ENCODE peak calls at places on chromosome 11, in four cellular contexts. One of them, this sample, is unnamed.

GRCh38 chr11:57903441-57904123 is 120.1 kb upstream of the OR9Q1 start:
- DNase-seq in K562: peak; percentile 60
- DNase-seq in type B pancreatic cell: no peak
- DNase-seq in fibroblast of the aortic adventitia: no peak
- DNase-seq in this sample: no peak

GRCh38 chr11:106344392-106344791 is 266.9 kb downstream of the AASDHPPT start:
- DNase-seq in K562: no peak
- DNase-seq in type B pancreatic cell: no peak
- DNase-seq in fibroblast of the aortic adventitia: peak; percentile 74
- DNase-seq in this sample: no peak

GRCh38 chr11:17579451-17579850 is 32.4 kb downstream of the OTOG start:
- DNase-seq in K562: no peak
- DNase-seq in type B pancreatic cell: peak; percentile 47
- DNase-seq in fibroblast of the aortic adventitia: no peak
- DNase-seq in this sample: no peak

GRCh38 chr11:114111369-114112042 is 52.0 kb downstream of the ZBTB16 start:
- DNase-seq in K562: no peak
- DNase-seq in type B pancreatic cell: no peak
- DNase-seq in fibroblast of the aortic adventitia: no peak
- DNase-seq in this sample: no peak

GRCh38 chr11:2581931-2582435 is 117.8 kb downstream of the KCNQ1OT1 start:
- DNase-seq in K562: no peak
- DNase-seq in type B pancreatic cell: no peak
- DNase-seq in fibroblast of the aortic adventitia: no peak
- DNase-seq in this sample: no peak

GRCh38 chr11:2870460-2870859 is 15.1 kb downstream of the CDKN1C start:
- DNase-seq in K562: no peak
- DNase-seq in type B pancreatic cell: no peak
- DNase-seq in fibroblast of the aortic adventitia: no peak
- DNase-seq in this sample: peak; percentile 66

GRCh38 chr11:120800206-120800605 is 223.7 kb upstream of the TBCEL start:
- DNase-seq in K562: no peak
- DNase-seq in type B pancreatic cell: no peak
- DNase-seq in fibroblast of the aortic adventitia: no peak
- DNase-seq in this sample: no peak

GRCh38 chr11:7186190-7186589 is 65.5 kb upstream of the SYT9 start:
- DNase-seq in K562: no peak
- DNase-seq in type B pancreatic cell: no peak
- DNase-seq in fibroblast of the aortic adventitia: peak; percentile 4
- DNase-seq in this sample: no peak

GRCh38 chr11:129894281-129895125 is 875 bp downstream of the NFRKB start:
- DNase-seq in K562: no peak
- DNase-seq in type B pancreatic cell: no peak
- DNase-seq in fibroblast of the aortic adventitia: peak; percentile 9
- DNase-seq in this sample: peak; percentile 45

GRCh38 chr11:68677432-68677831 is 6.9 kb upstream of the GAL start:
- DNase-seq in K562: peak; percentile 72
- DNase-seq in type B pancreatic cell: no peak
- DNase-seq in fibroblast of the aortic adventitia: peak; percentile 55
- DNase-seq in this sample: peak; percentile 85

GRCh38 chr11:130031056-130031455 is 28.4 kb upstream of the PRDM10 start:
- DNase-seq in K562: no peak
- DNase-seq in type B pancreatic cell: no peak
- DNase-seq in fibroblast of the aortic adventitia: no peak
- DNase-seq in this sample: no peak

GRCh38 chr11:29616611-29617010 is 400.2 kb downstream of the KCNA4 start:
- DNase-seq in K562: no peak
- DNase-seq in type B pancreatic cell: no peak
- DNase-seq in fibroblast of the aortic adventitia: no peak
- DNase-seq in this sample: peak; percentile 1

GRCh38 chr11:125281831-125282595 is 117.5 kb downstream of the PKNOX2 start:
- DNase-seq in K562: no peak
- DNase-seq in type B pancreatic cell: no peak
- DNase-seq in fibroblast of the aortic adventitia: no peak
- DNase-seq in this sample: no peak

GRCh38 chr11:129694538-129694937 is 121.1 kb upstream of the TMEM45B start:
- DNase-seq in K562: peak; percentile 20
- DNase-seq in type B pancreatic cell: no peak
- DNase-seq in fibroblast of the aortic adventitia: no peak
- DNase-seq in this sample: peak; percentile 35

GRCh38 chr11:134554861-134555260 is 142.8 kb upstream of the B3GAT1 start:
- DNase-seq in K562: no peak
- DNase-seq in type B pancreatic cell: no peak
- DNase-seq in fibroblast of the aortic adventitia: no peak
- DNase-seq in this sample: no peak

GRCh38 chr11:46690702-46691101 is 9.7 kb downstream of the ARHGAP1 start:
- DNase-seq in K562: no peak
- DNase-seq in type B pancreatic cell: no peak
- DNase-seq in fibroblast of the aortic adventitia: no peak
- DNase-seq in this sample: no peak

GRCh38 chr11:22792497-22792896 is 37.1 kb downstream of the SVIP start:
- DNase-seq in K562: peak; percentile 21
- DNase-seq in type B pancreatic cell: no peak
- DNase-seq in fibroblast of the aortic adventitia: peak; percentile 82
- DNase-seq in this sample: peak; percentile 25

GRCh38 chr11:111833524-111833923 is 37.9 kb downstream of the ALG9 start:
- DNase-seq in K562: no peak
- DNase-seq in type B pancreatic cell: no peak
- DNase-seq in fibroblast of the aortic adventitia: no peak
- DNase-seq in this sample: no peak

GRCh38 chr11:101061606-101062005 is 68.0 kb downstream of the PGR start:
- DNase-seq in K562: no peak
- DNase-seq in type B pancreatic cell: no peak
- DNase-seq in fibroblast of the aortic adventitia: peak; percentile 47
- DNase-seq in this sample: no peak

GRCh38 chr11:14809466-14809865 is 82.6 kb downstream of the CYP2R1 start:
- DNase-seq in K562: no peak
- DNase-seq in type B pancreatic cell: no peak
- DNase-seq in fibroblast of the aortic adventitia: no peak
- DNase-seq in this sample: peak; percentile 10

GRCh38 chr11:106156290-106156937 is 79.0 kb downstream of the AASDHPPT start:
- DNase-seq in K562: peak; percentile 19
- DNase-seq in type B pancreatic cell: no peak
- DNase-seq in fibroblast of the aortic adventitia: peak; percentile 94
- DNase-seq in this sample: peak; percentile 54

GRCh38 chr11:75433443-75433842 is 440 bp upstream of the KLHL35 start:
- DNase-seq in K562: no peak
- DNase-seq in type B pancreatic cell: no peak
- DNase-seq in fibroblast of the aortic adventitia: no peak
- DNase-seq in this sample: no peak

GRCh38 chr11:75432911-75433321 is at the start of gene KLHL35:
- DNase-seq in K562: peak; percentile 41
- DNase-seq in type B pancreatic cell: no peak
- DNase-seq in fibroblast of the aortic adventitia: no peak
- DNase-seq in this sample: no peak

GRCh38 chr11:75430692-75431532 is 2.1 kb downstream of the KLHL35 start:
- DNase-seq in K562: no peak
- DNase-seq in type B pancreatic cell: no peak
- DNase-seq in fibroblast of the aortic adventitia: no peak
- DNase-seq in this sample: no peak

GRCh38 chr11:75429902-75430691 is 2.9 kb downstream of the KLHL35 start:
- DNase-seq in K562: no peak
- DNase-seq in type B pancreatic cell: peak; percentile 84
- DNase-seq in fibroblast of the aortic adventitia: peak; percentile 60
- DNase-seq in this sample: peak; percentile 46

GRCh38 chr11:75431533-75432525 is 1.2 kb downstream of the KLHL35 start:
- DNase-seq in K562: peak; percentile 29
- DNase-seq in type B pancreatic cell: no peak
- DNase-seq in fibroblast of the aortic adventitia: no peak
- DNase-seq in this sample: no peak
- TF ChIP-seq CTCF in K562: no peak
- TF ChIP-seq CTCF in type B pancreatic cell: no peak
- TF ChIP-seq CTCF in fibroblast of the aortic adventitia: no peak
- TF ChIP-seq CTCF in this sample: no peak

DNA sequence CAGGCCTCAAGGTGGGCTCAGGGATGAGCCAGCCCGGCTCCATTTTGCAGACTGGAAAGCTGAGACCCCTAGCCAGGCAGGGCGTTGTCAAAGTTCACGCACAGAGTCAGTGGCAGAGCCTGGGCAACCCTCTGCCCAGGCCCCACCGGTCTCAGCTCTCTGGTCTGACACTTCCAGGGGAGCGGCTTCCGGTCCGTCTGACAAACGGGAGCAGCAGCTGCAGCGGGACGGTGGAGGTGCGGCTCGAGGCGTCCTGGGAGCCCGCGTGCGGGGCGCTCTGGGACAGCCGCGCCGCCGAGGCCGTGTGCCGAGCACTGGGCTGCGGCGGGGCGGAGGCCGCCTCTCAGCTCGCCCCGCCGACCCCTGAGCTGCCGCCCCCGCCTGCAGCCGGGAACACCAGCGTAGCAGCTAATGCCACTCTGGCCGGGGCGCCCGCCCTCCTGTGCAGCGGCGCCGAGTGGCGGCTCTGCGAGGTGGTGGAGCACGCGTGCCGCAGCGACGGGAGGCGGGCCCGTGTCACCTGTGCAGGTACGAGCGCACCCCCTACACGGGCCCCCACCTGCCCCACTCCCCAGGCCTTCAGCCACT is 36.0 kb downstream of the CD6 start:
- DNase-seq in K562: no peak
- DNase-seq in type B pancreatic cell: no peak
- DNase-seq in fibroblast of the aortic adventitia: no peak
- DNase-seq in this sample: no peak
- TF ChIP-seq CTCF in K562: no peak
- TF ChIP-seq CTCF in type B pancreatic cell: no peak
- TF ChIP-seq CTCF in fibroblast of the aortic adventitia: no peak
- TF ChIP-seq CTCF in this sample: no peak

GRCh38 chr11:64369440-64370135 is 10.6 kb downstream of the RPS6KA4 start:
- DNase-seq in K562: no peak
- DNase-seq in type B pancreatic cell: no peak
- DNase-seq in fibroblast of the aortic adventitia: no peak
- DNase-seq in this sample: no peak
- TF ChIP-seq CTCF in K562: no peak
- TF ChIP-seq CTCF in type B pancreatic cell: no peak
- TF ChIP-seq CTCF in fibroblast of the aortic adventitia: no peak
- TF ChIP-seq CTCF in this sample: no peak

DNA sequence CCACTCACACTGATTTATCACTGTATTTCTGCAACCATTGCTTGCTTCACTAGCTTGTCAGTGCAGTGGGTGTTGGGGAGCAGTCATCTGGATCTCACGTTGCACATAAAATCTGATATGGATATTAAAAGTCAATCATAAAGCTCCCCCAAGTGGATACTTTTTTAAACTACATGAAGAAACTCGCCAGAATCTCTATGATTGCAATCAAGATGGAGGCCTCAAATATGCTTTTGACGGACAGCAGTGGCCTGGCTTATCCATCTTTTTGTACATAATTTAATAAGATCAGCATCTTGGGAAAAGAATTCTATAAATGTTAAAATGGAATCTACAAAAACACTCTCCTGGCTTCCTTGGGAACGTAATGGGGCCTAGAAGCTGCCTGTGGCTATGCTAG is 137.7 kb downstream of the WT1 start:
- DNase-seq in K562: peak; percentile 31
- DNase-seq in type B pancreatic cell: no peak
- DNase-seq in fibroblast of the aortic adventitia: peak; percentile 64
- DNase-seq in this sample: peak; percentile 38
- TF ChIP-seq CTCF in K562: no peak
- TF ChIP-seq CTCF in type B pancreatic cell: peak; percentile 65
- TF ChIP-seq CTCF in fibroblast of the aortic adventitia: no peak
- TF ChIP-seq CTCF in this sample: no peak

GRCh38 chr11:27716850-27717249 is 16.6 kb upstream of the BDNF start:
- DNase-seq in K562: no peak
- DNase-seq in type B pancreatic cell: no peak
- DNase-seq in fibroblast of the aortic adventitia: peak; percentile 64
- DNase-seq in this sample: no peak
- TF ChIP-seq CTCF in K562: no peak
- TF ChIP-seq CTCF in type B pancreatic cell: no peak
- TF ChIP-seq CTCF in fibroblast of the aortic adventitia: peak; percentile 43
- TF ChIP-seq CTCF in this sample: no peak

DNA sequence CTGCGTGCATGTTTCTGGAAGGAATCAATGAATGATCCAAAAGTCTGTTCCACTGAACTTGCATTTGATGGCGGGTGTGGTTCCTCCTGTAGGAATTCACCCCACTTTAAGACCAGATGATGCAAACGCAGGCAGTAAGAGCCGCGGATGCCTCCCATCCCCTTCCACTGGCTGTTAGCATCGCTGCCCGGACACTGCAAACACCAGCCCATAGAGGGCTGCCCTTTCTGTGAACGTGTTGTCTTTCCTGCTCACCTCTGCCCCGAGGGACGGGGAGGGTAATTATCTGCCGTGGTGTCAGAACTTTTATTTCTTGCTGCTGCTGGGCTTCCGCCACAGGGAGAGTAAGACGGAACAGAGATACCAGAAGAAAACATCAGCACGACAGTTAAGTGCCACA is 53.0 kb upstream of the NECTIN1 start:
- DNase-seq in K562: no peak
- DNase-seq in type B pancreatic cell: no peak
- DNase-seq in fibroblast of the aortic adventitia: peak; percentile 12
- DNase-seq in this sample: no peak
- TF ChIP-seq CTCF in K562: no peak
- TF ChIP-seq CTCF in type B pancreatic cell: peak; percentile 28
- TF ChIP-seq CTCF in fibroblast of the aortic adventitia: no peak
- TF ChIP-seq CTCF in this sample: no peak

GRCh38 chr11:75214411-75214821 is 26.2 kb upstream of the TPBGL start:
- DNase-seq in K562: peak; percentile 90
- DNase-seq in type B pancreatic cell: peak; percentile 89
- DNase-seq in fibroblast of the aortic adventitia: peak; percentile 76
- DNase-seq in this sample: peak; percentile 86
- TF ChIP-seq CTCF in K562: peak; percentile 59
- TF ChIP-seq CTCF in type B pancreatic cell: peak; percentile 68
- TF ChIP-seq CTCF in fibroblast of the aortic adventitia: peak; percentile 29
- TF ChIP-seq CTCF in this sample: peak; percentile 71

GRCh38 chr11:77198440-77198849 is 70.4 kb downstream of the MYO7A start:
- DNase-seq in K562: peak; percentile 82
- DNase-seq in type B pancreatic cell: no peak
- DNase-seq in fibroblast of the aortic adventitia: no peak
- DNase-seq in this sample: peak; percentile 76
- TF ChIP-seq CTCF in K562: peak; percentile 73
- TF ChIP-seq CTCF in type B pancreatic cell: peak; percentile 62
- TF ChIP-seq CTCF in fibroblast of the aortic adventitia: peak; percentile 25
- TF ChIP-seq CTCF in this sample: peak; percentile 80

This sample was measured in NB4.